ENCODE peak calls at places on chromosomes 1 and 21, in four cellular contexts. U is AG04450; T is SHP77; V is stimulated activated CD8-positive, alpha-beta memory T cell treated with anti-CD3 and anti-CD28 coated beads, Interleukin-4, amount 100 ng/mL, for 48 hours. Y is an unnamed sample.

GRCh38 chr1:232624892-232625291 is 5.0 kb downstream of the SIPA1L2 start:
- DNase-seq in V (no peak), U (no peak), T (no peak), Y (no peak)

GRCh38 chr21:29148535-29148934 is 18.1 kb downstream of the MAP3K7CL start:
- DNase-seq in T (no peak), U (no peak), V (peak), Y (no peak)

GRCh38 chr1:99173900-99174299 is 90.4 kb upstream of the PLPPR4 start:
- DNase-seq in T (no peak), V (no peak), U (no peak), Y (no peak)

GRCh38 chr1:183227963-183228649 is 42.0 kb downstream of the LAMC2 start:
- DNase-seq in T (peak), U (no peak), V (peak), Y (peak)

GRCh38 chr1:158931055-158931737 is at the start of gene PYHIN1:
- DNase-seq in V (no peak), U (no peak), T (no peak), Y (no peak)

GRCh38 chr1:7111855-7112254 is 326.6 kb downstream of the CAMTA1 start:
- DNase-seq in T (no peak), V (no peak), U (no peak), Y (no peak)

GRCh38 chr1:47894718-47895393 is 102.3 kb downstream of the TRABD2B start:
- DNase-seq in T (no peak), V (no peak), U (no peak), Y (no peak)

GRCh38 chr1:236753554-236753953 is 41.5 kb upstream of the MTR start:
- DNase-seq in U (no peak), V (no peak), T (peak), Y (peak)

GRCh38 chr1:240682166-240682565 is 70.2 kb upstream of the GREM2 start:
- DNase-seq in U (no peak), V (no peak), T (no peak), Y (no peak)

GRCh38 chr1:160662888-160663287 is 16.0 kb upstream of the SLAMF1 start:
- DNase-seq in U (no peak), T (no peak), V (no peak), Y (no peak)

GRCh38 chr21:45945868-45946210 is 35.7 kb upstream of the COL6A1 start:
- DNase-seq in T (no peak), V (no peak), U (no peak), Y (no peak)

GRCh38 chr1:162219461-162219860 is 150.0 kb downstream of the NOS1AP start:
- DNase-seq in V (no peak), T (no peak), U (no peak), Y (no peak)

GRCh38 chr21:31201548-31201947 is 142.5 kb downstream of the TIAM1 start:
- DNase-seq in V (no peak), U (no peak), T (no peak), Y (no peak)

GRCh38 chr1:20974069-20974468 is 187.0 kb upstream of the HP1BP3 start:
- DNase-seq in V (no peak), T (no peak), U (peak), Y (no peak)

GRCh38 chr1:177981186-177981585 is 11.3 kb upstream of the SEC16B start:
- DNase-seq in V (no peak), T (no peak), U (no peak), Y (no peak)

GRCh38 chr1:54219688-54220003 is 19.7 kb downstream of the MRPL37 start:
- DNase-seq in U (no peak), V (no peak), T (no peak), Y (no peak)

GRCh38 chr1:45490121-45490622 is 791 bp downstream of the TESK2 start:
- DNase-seq in U (no peak), V (no peak), T (no peak), Y (peak)

GRCh38 chr1:153963850-153964331 is 554 bp upstream of the SLC39A1 start:
- DNase-seq in T (peak), U (no peak), V (no peak), Y (peak)

GRCh38 chr1:166062695-166063094 is 104.1 kb downstream of the FAM78B start:
- DNase-seq in T (no peak), U (no peak), V (no peak), Y (no peak)

GRCh38 chr1:168291222-168291824 is 10.6 kb downstream of the TBX19 start:
- DNase-seq in U (no peak), T (no peak), V (no peak), Y (no peak)

GRCh38 chr1:66282885-66283284 is 251.1 kb upstream of the SGIP1 start:
- DNase-seq in V (no peak), T (no peak), U (no peak), Y (no peak)

GRCh38 chr1:175822575-175822974 is 79.2 kb upstream of the TNR start:
- DNase-seq in T (no peak), V (no peak), U (no peak), Y (no peak)

GRCh38 chr1:87331319-87332269 is 2.9 kb downstream of the LMO4 start:
- DNase-seq in V (peak), T (peak), U (peak), Y (peak)

GRCh38 chr1:94698341-94698740 is 121.8 kb upstream of the SLC44A3 start:
- DNase-seq in V (no peak), T (no peak), U (no peak), Y (no peak)

GRCh38 chr1:47662068-47662467 is 224.2 kb downstream of the FOXD2 start:
- DNase-seq in U (no peak), T (no peak), V (no peak), Y (no peak)

GRCh38 chr1:9105336-9105867 is 23.5 kb downstream of the GPR157 start:
- DNase-seq in V (no peak), U (no peak), T (no peak), Y (no peak)

GRCh38 chr21:31888936-31889371 is 16.1 kb downstream of the HUNK start:
- DNase-seq in T (no peak), V (no peak), U (no peak), Y (no peak)

GRCh38 chr1:15352122-15352957 is 57.3 kb upstream of the EFHD2 start:
- DNase-seq in U (no peak), V (peak), T (no peak), Y (no peak)

GRCh38 chr1:35569956-35570355 is 3.2 kb upstream of the TFAP2E start:
- DNase-seq in T (no peak), U (no peak), V (no peak), Y (peak)

GRCh38 chr1:92752719-92753118 is 32.2 kb downstream of the EVI5 start:
- DNase-seq in V (no peak), U (no peak), T (no peak), Y (no peak)

GRCh38 chr1:156684227-156684782 is 7.1 kb upstream of the NES start:
- DNase-seq in V (peak), T (no peak), U (no peak), Y (no peak)

GRCh38 chr1:118077331-118078055 is 107.5 kb downstream of the SPAG17 start:
- DNase-seq in V (no peak), U (peak), T (peak), Y (peak)

GRCh38 chr1:9588551-9589143 is at the start of gene TMEM201:
- DNase-seq in U (peak), V (peak), T (peak), Y (peak)

Y was measured in RPMI8226.